ENCODE peak calls at places on chromosome 21, in eight cellular contexts. Q is psoas muscle, E is heart left ventricle, K is colonic mucosa, W is transverse colon, B is OCI-LY7, Z is endothelial cell of umbilical vein, I is AG04449. U is an unnamed sample.

GRCh38 chr21:31198575-31198974 is 145.5 kb downstream of the TIAM1 start:
- DNase-seq in Q (no peak), E (no peak), K (no peak), W (no peak), B (peak), Z (peak), I (peak), U (peak)

GRCh38 chr21:25964009-25964408 is 206.6 kb downstream of the APP start:
- DNase-seq in Q (no peak), E (no peak), K (no peak), W (no peak), B (no peak), Z (peak), I (no peak), U (no peak)

GRCh38 chr21:36698160-36699025 is 522 bp upstream of the SIM2 start:
- DNase-seq in Q (peak), E (no peak), K (no peak), W (no peak), B (no peak), Z (no peak), I (no peak), U (no peak)

GRCh38 chr21:33047231-33047630 is 21.5 kb downstream of the OLIG2 start:
- DNase-seq in Q (no peak), E (no peak), K (no peak), W (no peak), B (no peak), Z (no peak), I (no peak), U (peak)

GRCh38 chr21:31530918-31531705 is 128.4 kb upstream of the SOD1 start:
- DNase-seq in Q (no peak), E (no peak), K (peak), W (peak), B (no peak), Z (no peak), I (no peak), U (no peak)

GRCh38 chr21:37936010-37936785 is 19.9 kb upstream of the KCNJ6 start:
- DNase-seq in Q (no peak), E (no peak), K (no peak), W (no peak), B (no peak), Z (no peak), I (no peak), U (no peak)

GRCh38 chr21:44920694-44921604 is at the start of gene ITGB2:
- DNase-seq in Q (peak), E (peak), K (no peak), W (peak), B (peak), Z (no peak), I (no peak), U (no peak)

GRCh38 chr21:43634618-43635017 is 24.7 kb downstream of the HSF2BP start:
- DNase-seq in Q (no peak), E (no peak), K (no peak), W (no peak), B (no peak), Z (no peak), I (no peak), U (no peak)

GRCh38 chr21:23950344-23950743 is 1656.9 kb downstream of the MRPL39 start:
- DNase-seq in Q (no peak), E (no peak), K (no peak), W (no peak), B (no peak), Z (no peak), I (no peak), U (no peak)

GRCh38 chr21:17554120-17554519 is 41.3 kb downstream of the CXADR start:
- DNase-seq in Q (no peak), E (no peak), K (no peak), W (no peak), B (no peak), Z (no peak), I (no peak), U (no peak)

GRCh38 chr21:37073417-37074194 is 552 bp downstream of the TTC3 start:
- DNase-seq in Q (no peak), E (peak), K (peak), W (peak), B (peak), Z (peak), I (no peak), U (no peak)

GRCh38 chr21:39637971-39638628 is 25.4 kb downstream of the B3GALT5 start:
- DNase-seq in Q (no peak), E (no peak), K (peak), W (peak), B (no peak), Z (no peak), I (no peak), U (no peak)

GRCh38 chr21:32352556-32352955 is 40.3 kb downstream of the URB1 start:
- DNase-seq in Q (no peak), E (no peak), K (no peak), W (no peak), B (no peak), Z (no peak), I (no peak), U (no peak)

GRCh38 chr21:32929633-32930038 is 96.1 kb upstream of the OLIG2 start:
- DNase-seq in Q (no peak), E (no peak), K (no peak), W (no peak), B (no peak), Z (no peak), I (no peak), U (no peak)

GRCh38 chr21:39020751-39021474 is 162.3 kb downstream of the PSMG1 start:
- DNase-seq in Q (no peak), E (peak), K (no peak), W (peak), B (no peak), Z (peak), I (no peak), U (no peak)

GRCh38 chr21:27423073-27423472 is 456.2 kb upstream of the ADAMTS5 start:
- DNase-seq in Q (peak), E (peak), K (no peak), W (peak), B (no peak), Z (no peak), I (peak), U (peak)

DNA sequence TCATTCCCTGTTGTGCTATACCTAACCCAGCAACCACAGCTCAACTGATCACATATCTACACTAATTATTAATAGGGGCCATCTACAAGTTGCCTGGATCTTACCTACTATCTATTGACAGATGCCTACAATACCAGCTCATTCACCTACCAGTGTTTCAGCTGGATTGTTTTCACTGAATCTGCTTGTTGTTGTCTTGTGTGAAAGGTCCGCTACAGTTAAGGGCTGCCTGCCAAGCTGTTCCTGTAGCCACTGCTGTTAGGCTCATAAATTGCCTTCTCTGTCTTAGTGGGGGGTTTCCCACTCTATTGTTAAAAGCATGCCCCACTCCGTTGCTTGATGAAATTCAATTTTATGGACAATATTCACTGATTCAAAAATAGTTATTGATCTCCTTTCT is 199.7 kb upstream of the TMPRSS15 start:
- DNase-seq in Q (no peak), E (no peak), K (no peak), W (no peak), B (no peak), Z (peak), I (no peak), U (no peak)
- H3K4me3 ChIP-seq in Q (no peak), E (no peak), K (no peak), W (no peak), B (no peak), Z (no peak), I (no peak), U (no peak)

GRCh38 chr21:41071410-41071809 is 96.5 kb upstream of the BACE2 start:
- DNase-seq in Q (no peak), E (no peak), K (no peak), W (no peak), B (peak), Z (no peak), I (no peak), U (no peak)
- TF ChIP-seq CTCF in Q (no peak), E (no peak), K (no peak), W (no peak), B (peak), Z (no peak), I (peak), U (no peak)

GRCh38 chr21:42251654-42252053 is 32.7 kb downstream of the ABCG1 start:
- DNase-seq in Q (peak), E (peak), K (no peak), W (no peak), B (no peak), Z (no peak), I (no peak), U (no peak)
- H3K4me3 ChIP-seq in Q (no peak), E (no peak), K (no peak), W (no peak), B (no peak), Z (no peak), I (no peak), U (no peak)

DNA sequence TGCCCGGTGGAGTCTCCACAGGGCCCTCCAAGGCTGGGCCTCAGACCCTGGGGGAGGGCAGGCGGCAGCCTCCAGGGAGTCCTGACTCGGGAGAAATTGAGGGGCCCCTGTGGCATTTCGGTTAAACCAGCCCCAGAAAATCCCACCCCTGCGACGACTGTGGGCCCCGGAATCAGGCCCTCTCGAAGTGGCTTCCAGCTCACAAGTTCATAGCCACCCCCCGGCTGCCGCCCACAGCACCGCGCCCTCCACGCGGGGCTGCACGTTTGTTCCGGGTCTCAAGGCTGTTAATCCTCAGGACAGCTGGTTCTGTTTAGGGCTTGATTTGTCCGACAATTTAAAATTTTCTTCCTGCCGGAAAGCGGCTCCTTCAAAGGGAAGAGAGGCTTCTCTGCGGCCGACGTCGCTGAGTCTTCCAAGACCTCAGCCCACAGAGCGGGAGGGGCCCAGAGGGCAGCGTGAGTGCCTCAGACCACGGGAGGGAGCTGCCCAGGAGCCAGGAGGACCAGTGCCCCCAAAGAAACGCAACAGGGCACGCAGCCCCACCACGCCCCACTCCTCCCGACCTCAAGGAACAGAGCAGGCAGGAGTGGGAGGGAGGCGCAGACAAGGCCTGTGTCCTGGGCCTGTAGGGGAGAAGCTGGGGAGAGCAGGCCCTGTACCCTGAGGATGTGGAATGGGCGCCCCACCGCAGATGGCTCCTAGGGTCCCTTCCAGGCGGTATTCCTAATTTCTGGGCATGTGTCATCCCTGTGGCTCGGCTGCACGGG is 14.5 kb upstream of the COL6A2 start:
- DNase-seq in Q (peak), E (peak), K (no peak), W (no peak), B (no peak), Z (no peak), I (no peak), U (no peak)
- TF ChIP-seq CTCF in Q (no peak), E (no peak), K (no peak), W (no peak), B (no peak), Z (no peak), I (no peak), U (no peak)

DNA sequence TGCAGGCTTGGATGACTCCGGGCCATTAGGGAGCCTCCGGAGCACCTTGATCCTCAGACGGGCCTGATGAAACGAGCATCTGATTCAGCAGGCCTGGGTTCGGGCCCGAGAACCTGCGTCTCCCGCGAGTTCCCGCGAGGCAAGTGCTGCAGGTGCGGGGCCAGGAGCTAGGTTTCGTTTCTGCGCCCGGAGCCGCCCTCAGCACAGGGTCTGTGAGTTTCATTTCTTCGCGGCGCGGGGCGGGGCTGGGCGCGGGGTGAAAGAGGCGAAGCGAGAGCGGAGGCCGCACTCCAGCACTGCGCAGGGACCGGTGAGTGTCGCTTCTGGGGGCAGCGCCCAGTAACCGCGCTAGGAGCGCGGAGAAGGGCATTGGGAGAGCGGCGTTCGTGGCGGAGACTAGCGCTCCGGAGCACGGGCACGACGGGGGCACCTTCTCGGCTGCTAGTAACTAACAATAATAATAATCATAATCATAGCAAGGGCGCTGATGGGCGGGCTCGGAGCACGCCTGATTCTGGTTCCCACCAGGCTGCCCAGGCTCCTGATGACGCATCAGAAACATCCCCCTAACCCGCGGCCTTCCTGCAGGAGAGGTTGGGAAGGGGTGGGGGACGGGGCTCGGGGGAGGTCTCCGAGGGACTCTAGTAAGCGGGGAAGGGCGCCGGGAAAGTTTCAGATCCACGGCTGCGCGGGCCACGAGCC is at the start of gene MX1:
- DNase-seq in Q (peak), E (peak), K (peak), W (peak), B (peak), Z (peak), I (no peak), U (no peak)
- H3K4me3 ChIP-seq in Q (peak), E (peak), K (peak), W (peak), B (peak), Z (peak), I (peak), U (peak)

GRCh38 chr21:15520811-15521643 is 208.8 kb upstream of the USP25 start:
- DNase-seq in Q (no peak), E (no peak), K (no peak), W (no peak), B (peak), Z (no peak), I (no peak), U (no peak)
- TF ChIP-seq CTCF in Q (peak), E (no peak), K (no peak), W (peak), B (peak), Z (peak), I (peak), U (peak)

GRCh38 chr21:16418663-16419062 is 688.9 kb downstream of the USP25 start:
- DNase-seq in Q (no peak), E (no peak), K (no peak), W (no peak), B (no peak), Z (no peak), I (no peak), U (no peak)

GRCh38 chr21:16418211-16418610 is 688.4 kb downstream of the USP25 start:
- DNase-seq in Q (no peak), E (no peak), K (no peak), W (no peak), B (no peak), Z (peak), I (no peak), U (no peak)

GRCh38 chr21:16422702-16423101 is 692.9 kb downstream of the USP25 start:
- DNase-seq in Q (no peak), E (no peak), K (no peak), W (no peak), B (no peak), Z (peak), I (no peak), U (no peak)

GRCh38 chr21:16420086-16420724 is 690.4 kb downstream of the USP25 start:
- DNase-seq in Q (peak), E (no peak), K (no peak), W (no peak), B (no peak), Z (peak), I (no peak), U (no peak)

DNA sequence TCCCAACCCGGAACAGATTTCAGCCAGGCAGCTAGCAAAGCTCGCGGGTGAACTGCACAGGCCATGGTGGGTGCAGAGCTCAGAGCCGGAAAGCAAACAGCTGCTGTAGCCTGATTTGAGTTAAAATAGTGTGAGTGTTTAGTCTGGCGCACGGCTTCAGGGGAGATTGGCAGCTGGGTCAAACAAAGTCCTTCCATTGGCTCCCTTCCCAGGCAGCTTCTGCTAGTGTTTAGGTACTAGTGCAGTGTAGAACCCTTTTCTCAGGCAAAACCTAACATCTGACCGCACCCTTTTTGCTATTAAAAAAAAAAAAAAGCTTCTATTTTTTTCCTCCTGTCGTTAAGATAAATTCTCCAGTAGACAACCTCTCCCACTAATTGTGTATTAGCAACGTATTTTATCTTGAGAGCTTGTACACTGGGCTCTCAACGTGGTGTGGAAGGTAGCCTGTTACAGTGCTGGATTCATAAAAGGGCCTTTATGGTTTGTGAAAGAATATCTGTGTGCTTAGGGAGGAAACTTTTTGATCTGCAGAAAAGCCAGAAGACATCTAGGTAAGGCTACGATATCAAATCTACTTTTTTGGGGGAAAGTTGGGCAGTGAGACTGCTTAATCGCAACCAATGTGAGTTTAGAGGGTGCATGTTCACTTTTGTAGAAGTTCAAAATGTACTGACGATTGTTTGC is 689.5 kb downstream of the USP25 start:
- DNase-seq in Q (peak), E (peak), K (peak), W (peak), B (no peak), Z (peak), I (no peak), U (peak)
- H3K4me3 ChIP-seq in Q (peak), E (peak), K (no peak), W (no peak), B (no peak), Z (peak), I (no peak), U (peak)

GRCh38 chr21:34688145-34688544 is 19.4 kb downstream of the CLIC6 start:
- DNase-seq in Q (peak), E (no peak), K (no peak), W (no peak), B (peak), Z (no peak), I (no peak), U (no peak)
- TF ChIP-seq CTCF in Q (no peak), E (no peak), K (no peak), W (no peak), B (peak), Z (peak), I (no peak), U (no peak)